ENCODE peak calls at places on chromosomes 1 and 21, in five cellular contexts. S is GM13977, B is dorsolateral prefrontal cortex, R is GM12865, W is cardiac muscle cell. Q is an unnamed sample.

GRCh38 chr1:211579434-211580302 is 707 bp upstream of the SLC30A1 start:
- DNase-seq in R (no peak), S (no peak), W (no peak), B (no peak), Q (no peak)

GRCh38 chr1:147246910-147247655 is 4.6 kb downstream of the CHD1L start:
- DNase-seq in W (no peak), B (no peak), S (no peak), R (peak; percentile 10), Q (no peak)

GRCh38 chr1:2526824-2527552 is 592 bp upstream of the PANK4 start:
- DNase-seq in R (peak; percentile 81), S (peak; percentile 81), W (peak; percentile 27), B (peak; percentile 76), Q (peak; percentile 92)

GRCh38 chr21:21971384-21971783 is 973.2 kb downstream of the NCAM2 start:
- DNase-seq in S (no peak), B (no peak), R (no peak), W (no peak), Q (no peak)

GRCh38 chr1:235998812-235999211 is 66.1 kb downstream of the NID1 start:
- DNase-seq in S (peak; percentile 38), R (peak; percentile 91), W (no peak), B (no peak), Q (peak; percentile 71)

GRCh38 chr1:64584479-64584878 is 114.5 kb downstream of the CACHD1 start:
- DNase-seq in S (no peak), R (no peak), W (no peak), B (no peak), Q (no peak)

GRCh38 chr1:196152086-196152485 is 456.2 kb downstream of the KCNT2 start:
- DNase-seq in S (no peak), B (no peak), W (no peak), R (peak; percentile 38), Q (no peak)

GRCh38 chr1:40132383-40133121 is 28.6 kb upstream of the RLF start:
- DNase-seq in S (no peak), B (no peak), R (no peak), W (peak; percentile 21), Q (no peak)

GRCh38 chr1:153932071-153932592 is 9.4 kb upstream of the GATAD2B start:
- DNase-seq in S (no peak), R (no peak), B (no peak), W (no peak), Q (no peak)

GRCh38 chr1:201582261-201582951 is 43.5 kb downstream of the NAV1 start:
- DNase-seq in S (no peak), R (no peak), B (no peak), W (peak; percentile 73), Q (no peak)

GRCh38 chr1:52970149-52970548 is 43.1 kb downstream of the SCP2 start:
- DNase-seq in W (peak; percentile 55), S (no peak), R (peak; percentile 28), B (no peak), Q (peak; percentile 5)

GRCh38 chr1:1121611-1122077 is 5.8 kb upstream of the C1orf159 start:
- DNase-seq in R (no peak), W (no peak), B (no peak), S (no peak), Q (no peak)

GRCh38 chr1:244862699-244863490 is 1.4 kb downstream of the HNRNPU start:
- DNase-seq in R (peak; percentile 97), S (peak; percentile 93), W (peak; percentile 97), B (peak; percentile 95), Q (peak; percentile 96)

GRCh38 chr1:239566074-239566473 is 179.7 kb downstream of the CHRM3 start:
- DNase-seq in B (no peak), S (no peak), R (no peak), W (no peak), Q (no peak)

GRCh38 chr1:29412591-29412990 is 176.3 kb downstream of the PTPRU start:
- DNase-seq in R (no peak), W (no peak), B (no peak), S (no peak), Q (no peak)

GRCh38 chr1:21337459-21337930 is 47.2 kb upstream of the ECE1 start:
- DNase-seq in S (no peak), R (no peak), B (no peak), W (no peak), Q (peak; percentile 17)

GRCh38 chr1:97925982-97926708 is 5.3 kb upstream of the DPYD start:
- DNase-seq in B (no peak), S (no peak), W (no peak), R (no peak), Q (no peak)

GRCh38 chr1:176056312-176056711 is 150.8 kb downstream of the COP1 start:
- DNase-seq in S (no peak), R (no peak), W (no peak), B (no peak), Q (no peak)

GRCh38 chr21:45981154-45981606 is 390 bp upstream of the COL6A1 start:
- DNase-seq in R (no peak), S (peak; percentile 80), B (peak; percentile 50), W (peak; percentile 94), Q (peak; percentile 70)

GRCh38 chr1:70978623-70979022 is 69.0 kb downstream of the PTGER3 start:
- DNase-seq in R (no peak), S (no peak), W (no peak), B (no peak), Q (no peak)

GRCh38 chr1:17572264-17572985 is 32.9 kb downstream of the ARHGEF10L start:
- DNase-seq in B (no peak), S (no peak), W (no peak), R (peak; percentile 28), Q (peak; percentile 22)

GRCh38 chr1:67785847-67786753 is 47.2 kb downstream of the GNG12 start:
- DNase-seq in B (no peak), S (no peak), W (peak; percentile 26), R (no peak), Q (no peak)

GRCh38 chr1:17347769-17348592 is 24.0 kb upstream of the PADI6 start:
- DNase-seq in R (no peak), W (peak; percentile 36), B (no peak), S (no peak), Q (no peak)

GRCh38 chr1:208475951-208476824 is 232.0 kb upstream of the PLXNA2 start:
- DNase-seq in W (peak; percentile 9), R (no peak), B (no peak), S (no peak), Q (no peak)

GRCh38 chr1:63746129-63746864 is 27.5 kb upstream of the ROR1 start:
- DNase-seq in S (no peak), W (peak; percentile 59), R (no peak), B (no peak), Q (peak; percentile 34)

GRCh38 chr1:177451191-177451590 is 280.4 kb downstream of the BRINP2 start:
- DNase-seq in R (no peak), W (no peak), B (no peak), S (no peak), Q (no peak)

GRCh38 chr1:180821970-180822369 is 90.7 kb upstream of the KIAA1614 start:
- DNase-seq in B (no peak), S (no peak), R (no peak), W (no peak), Q (no peak)

GRCh38 chr1:89959070-89959654 is 35.7 kb upstream of the ZNF326 start:
- DNase-seq in W (no peak), B (no peak), S (no peak), R (no peak), Q (no peak)

GRCh38 chr1:183065168-183065670 is 42.0 kb downstream of the LAMC1 start:
- DNase-seq in R (no peak), S (no peak), W (no peak), B (no peak), Q (no peak)

GRCh38 chr1:33332357-33332789 is 11.5 kb upstream of the A3GALT2 start:
- DNase-seq in S (no peak), B (no peak), R (no peak), W (peak; percentile 87), Q (no peak)

GRCh38 chr1:219367496-219367895 is 193.8 kb downstream of the LYPLAL1 start:
- DNase-seq in S (no peak), W (no peak), R (no peak), B (no peak), Q (no peak)

GRCh38 chr1:145878724-145879123 is 6.9 kb downstream of the ANKRD35 start:
- DNase-seq in R (no peak), S (no peak), W (no peak), B (no peak), Q (no peak)

GRCh38 chr1:53766194-53766748 is 27.3 kb upstream of the GLIS1 start:
- DNase-seq in W (no peak), R (peak; percentile 23), B (no peak), S (no peak), Q (no peak)

GRCh38 chr21:42883921-42884320 is 4.6 kb upstream of the WDR4 start:
- DNase-seq in B (no peak), R (no peak), S (no peak), W (no peak), Q (no peak)

GRCh38 chr21:42892582-42892930 is 553 bp upstream of the NDUFV3 start:
- DNase-seq in W (no peak), R (no peak), B (no peak), S (no peak), Q (no peak)

GRCh38 chr21:42892931-42893660 is at the start of gene NDUFV3:
- DNase-seq in W (peak; percentile 99), B (peak; percentile 100), S (peak; percentile 98), R (peak; percentile 99), Q (peak; percentile 100)

DNA sequence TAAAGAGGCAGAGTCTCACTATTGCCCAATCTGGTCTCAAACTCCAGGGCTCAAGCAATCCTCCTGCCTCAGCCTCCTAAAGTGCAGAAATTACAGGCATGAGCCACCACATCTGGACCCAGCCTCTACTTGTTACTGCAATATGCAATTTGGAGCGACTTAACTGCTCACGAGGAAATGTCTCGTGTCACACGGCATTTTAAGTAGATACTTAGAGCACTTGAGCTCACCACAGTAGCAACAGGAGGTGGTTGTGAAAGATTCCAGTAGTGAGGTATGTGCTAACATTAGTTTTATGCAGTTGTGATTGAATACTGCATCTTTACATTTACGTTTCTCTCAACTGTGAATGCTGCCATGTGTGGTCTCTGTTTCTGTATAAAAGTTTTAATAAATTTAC is 5.8 kb upstream of the NDUFV3 start:
- DNase-seq in B (no peak), W (no peak), R (no peak), S (no peak), Q (no peak)
- TF ChIP-seq CTCF in B (no peak), W (no peak), R (no peak), S (no peak), Q (no peak)

GRCh38 chr1:95916616-95917015 is 682.6 kb downstream of the RWDD3 start:
- DNase-seq in W (peak; percentile 39), S (no peak), R (no peak), B (no peak), Q (no peak)
- TF ChIP-seq CTCF in W (peak; percentile 44), S (peak; percentile 33), R (no peak), B (no peak), Q (no peak)

GRCh38 chr1:41394918-41395598 is 33.8 kb downstream of the FOXO6 start:
- DNase-seq in W (peak; percentile 24), S (no peak), R (no peak), B (peak; percentile 61), Q (no peak)
- TF ChIP-seq CTCF in W (no peak), S (no peak), R (no peak), B (no peak), Q (no peak)

GRCh38 chr1:171403396-171403795 is 81.9 kb upstream of the PRRC2C start:
- DNase-seq in W (peak; percentile 38), B (no peak), S (no peak), R (no peak), Q (no peak)

DNA sequence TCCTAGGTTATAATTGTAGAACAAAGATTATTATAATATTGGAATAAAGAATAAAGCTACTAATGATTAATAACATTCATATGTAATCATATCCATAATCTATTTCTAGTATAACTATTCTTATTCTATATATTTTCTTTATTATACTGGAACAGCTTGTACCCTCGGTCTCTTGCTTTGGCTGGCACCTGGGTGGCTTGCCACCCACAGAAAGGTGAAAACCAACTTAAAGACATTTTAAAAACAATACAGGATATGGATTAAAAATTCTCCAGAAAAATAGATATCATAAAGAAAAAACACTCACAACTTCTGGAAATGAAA is 80.0 kb upstream of the PRRC2C start:
- DNase-seq in W (no peak), B (no peak), R (no peak), S (no peak), Q (no peak)
- TF ChIP-seq CTCF in W (no peak), B (no peak), R (no peak), S (no peak), Q (peak; percentile 6)

Q was measured in activated CD8-positive, alpha-beta T cell treated with anti-CD3 and anti-CD28 coated beads for 36 hours.